ENCODE peak calls at places on chromosomes 3 and 15, in five cellular contexts. One of them, this sample, is unnamed.

GRCh38 chr3:98483626-98484025 is 13.9 kb upstream of the OR5K2 start:
- DNase-seq in activated naive CD8-positive, alpha-beta T cell treated with anti-CD3 and anti-CD28 coated beads, Interleukin-2, amount 10 ng/mL, durations not matched to agents 7 days and 5 days: no peak
- DNase-seq in sigmoid colon: no peak
- DNase-seq in activated CD8-positive, alpha-beta memory T cell treated with anti-CD3 and anti-CD28 coated beads for 48 hours: no peak
- DNase-seq in fibroblast of gingiva: no peak
- DNase-seq in this sample: no peak

GRCh38 chr15:28096720-28097431 is 2.2 kb downstream of the OCA2 start:
- DNase-seq in activated naive CD8-positive, alpha-beta T cell treated with anti-CD3 and anti-CD28 coated beads, Interleukin-2, amount 10 ng/mL, durations not matched to agents 7 days and 5 days: no peak
- DNase-seq in sigmoid colon: peak; percentile 58
- DNase-seq in activated CD8-positive, alpha-beta memory T cell treated with anti-CD3 and anti-CD28 coated beads for 48 hours: no peak
- DNase-seq in fibroblast of gingiva: no peak
- DNase-seq in this sample: no peak

GRCh38 chr3:13022348-13023250 is 50.6 kb downstream of the IQSEC1 start:
- DNase-seq in activated naive CD8-positive, alpha-beta T cell treated with anti-CD3 and anti-CD28 coated beads, Interleukin-2, amount 10 ng/mL, durations not matched to agents 7 days and 5 days: no peak
- DNase-seq in sigmoid colon: peak; percentile 89
- DNase-seq in activated CD8-positive, alpha-beta memory T cell treated with anti-CD3 and anti-CD28 coated beads for 48 hours: no peak
- DNase-seq in fibroblast of gingiva: peak; percentile 36
- DNase-seq in this sample: peak; percentile 87

GRCh38 chr3:64574194-64574593 is 113.6 kb downstream of the ADAMTS9 start:
- DNase-seq in activated naive CD8-positive, alpha-beta T cell treated with anti-CD3 and anti-CD28 coated beads, Interleukin-2, amount 10 ng/mL, durations not matched to agents 7 days and 5 days: no peak
- DNase-seq in sigmoid colon: no peak
- DNase-seq in activated CD8-positive, alpha-beta memory T cell treated with anti-CD3 and anti-CD28 coated beads for 48 hours: no peak
- DNase-seq in fibroblast of gingiva: no peak
- DNase-seq in this sample: no peak

GRCh38 chr3:17672506-17672905 is 69.9 kb downstream of the TBC1D5 start:
- DNase-seq in activated naive CD8-positive, alpha-beta T cell treated with anti-CD3 and anti-CD28 coated beads, Interleukin-2, amount 10 ng/mL, durations not matched to agents 7 days and 5 days: no peak
- DNase-seq in sigmoid colon: no peak
- DNase-seq in activated CD8-positive, alpha-beta memory T cell treated with anti-CD3 and anti-CD28 coated beads for 48 hours: no peak
- DNase-seq in fibroblast of gingiva: peak; percentile 49
- DNase-seq in this sample: peak; percentile 4

GRCh38 chr3:72597756-72598195 is 250.5 kb downstream of the SHQ1 start:
- DNase-seq in activated naive CD8-positive, alpha-beta T cell treated with anti-CD3 and anti-CD28 coated beads, Interleukin-2, amount 10 ng/mL, durations not matched to agents 7 days and 5 days: no peak
- DNase-seq in sigmoid colon: no peak
- DNase-seq in activated CD8-positive, alpha-beta memory T cell treated with anti-CD3 and anti-CD28 coated beads for 48 hours: no peak
- DNase-seq in fibroblast of gingiva: peak; percentile 43
- DNase-seq in this sample: no peak

GRCh38 chr3:178003756-178004155 is 532.5 kb upstream of the KCNMB2 start:
- DNase-seq in activated naive CD8-positive, alpha-beta T cell treated with anti-CD3 and anti-CD28 coated beads, Interleukin-2, amount 10 ng/mL, durations not matched to agents 7 days and 5 days: no peak
- DNase-seq in sigmoid colon: no peak
- DNase-seq in activated CD8-positive, alpha-beta memory T cell treated with anti-CD3 and anti-CD28 coated beads for 48 hours: no peak
- DNase-seq in fibroblast of gingiva: peak; percentile 21
- DNase-seq in this sample: no peak

GRCh38 chr3:63324621-63325020 is 46.5 kb downstream of the SYNPR start:
- DNase-seq in activated naive CD8-positive, alpha-beta T cell treated with anti-CD3 and anti-CD28 coated beads, Interleukin-2, amount 10 ng/mL, durations not matched to agents 7 days and 5 days: no peak
- DNase-seq in sigmoid colon: no peak
- DNase-seq in activated CD8-positive, alpha-beta memory T cell treated with anti-CD3 and anti-CD28 coated beads for 48 hours: no peak
- DNase-seq in fibroblast of gingiva: no peak
- DNase-seq in this sample: no peak

GRCh38 chr15:26615188-26615926 is 157.5 kb downstream of the GABRB3 start:
- DNase-seq in activated naive CD8-positive, alpha-beta T cell treated with anti-CD3 and anti-CD28 coated beads, Interleukin-2, amount 10 ng/mL, durations not matched to agents 7 days and 5 days: no peak
- DNase-seq in sigmoid colon: no peak
- DNase-seq in activated CD8-positive, alpha-beta memory T cell treated with anti-CD3 and anti-CD28 coated beads for 48 hours: no peak
- DNase-seq in fibroblast of gingiva: no peak
- DNase-seq in this sample: no peak

GRCh38 chr3:150237490-150237889 is 170.6 kb upstream of the TSC22D2 start:
- DNase-seq in activated naive CD8-positive, alpha-beta T cell treated with anti-CD3 and anti-CD28 coated beads, Interleukin-2, amount 10 ng/mL, durations not matched to agents 7 days and 5 days: no peak
- DNase-seq in sigmoid colon: peak; percentile 72
- DNase-seq in activated CD8-positive, alpha-beta memory T cell treated with anti-CD3 and anti-CD28 coated beads for 48 hours: no peak
- DNase-seq in fibroblast of gingiva: peak; percentile 38
- DNase-seq in this sample: no peak

GRCh38 chr3:195356151-195357086 is 85.5 kb upstream of the XXYLT1 start:
- DNase-seq in activated naive CD8-positive, alpha-beta T cell treated with anti-CD3 and anti-CD28 coated beads, Interleukin-2, amount 10 ng/mL, durations not matched to agents 7 days and 5 days: no peak
- DNase-seq in sigmoid colon: peak; percentile 70
- DNase-seq in activated CD8-positive, alpha-beta memory T cell treated with anti-CD3 and anti-CD28 coated beads for 48 hours: no peak
- DNase-seq in fibroblast of gingiva: no peak
- DNase-seq in this sample: no peak

GRCh38 chr15:29681946-29682345 is 140.3 kb downstream of the TJP1 start:
- DNase-seq in activated naive CD8-positive, alpha-beta T cell treated with anti-CD3 and anti-CD28 coated beads, Interleukin-2, amount 10 ng/mL, durations not matched to agents 7 days and 5 days: no peak
- DNase-seq in sigmoid colon: no peak
- DNase-seq in activated CD8-positive, alpha-beta memory T cell treated with anti-CD3 and anti-CD28 coated beads for 48 hours: no peak
- DNase-seq in fibroblast of gingiva: no peak
- DNase-seq in this sample: no peak

GRCh38 chr3:25454411-25454927 is 26.4 kb downstream of the RARB start:
- DNase-seq in activated naive CD8-positive, alpha-beta T cell treated with anti-CD3 and anti-CD28 coated beads, Interleukin-2, amount 10 ng/mL, durations not matched to agents 7 days and 5 days: no peak
- DNase-seq in sigmoid colon: no peak
- DNase-seq in activated CD8-positive, alpha-beta memory T cell treated with anti-CD3 and anti-CD28 coated beads for 48 hours: no peak
- DNase-seq in fibroblast of gingiva: no peak
- DNase-seq in this sample: no peak

GRCh38 chr3:105836533-105836932 is 32.3 kb downstream of the CBLB start:
- DNase-seq in activated naive CD8-positive, alpha-beta T cell treated with anti-CD3 and anti-CD28 coated beads, Interleukin-2, amount 10 ng/mL, durations not matched to agents 7 days and 5 days: no peak
- DNase-seq in sigmoid colon: no peak
- DNase-seq in activated CD8-positive, alpha-beta memory T cell treated with anti-CD3 and anti-CD28 coated beads for 48 hours: no peak
- DNase-seq in fibroblast of gingiva: peak; percentile 34
- DNase-seq in this sample: peak; percentile 56

GRCh38 chr15:72289597-72290325 is 17.4 kb upstream of the PARP6 start:
- DNase-seq in activated naive CD8-positive, alpha-beta T cell treated with anti-CD3 and anti-CD28 coated beads, Interleukin-2, amount 10 ng/mL, durations not matched to agents 7 days and 5 days: no peak
- DNase-seq in sigmoid colon: no peak
- DNase-seq in activated CD8-positive, alpha-beta memory T cell treated with anti-CD3 and anti-CD28 coated beads for 48 hours: no peak
- DNase-seq in fibroblast of gingiva: no peak
- DNase-seq in this sample: no peak

GRCh38 chr3:66938338-66938963 is 59.7 kb upstream of the KBTBD8 start:
- DNase-seq in activated naive CD8-positive, alpha-beta T cell treated with anti-CD3 and anti-CD28 coated beads, Interleukin-2, amount 10 ng/mL, durations not matched to agents 7 days and 5 days: no peak
- DNase-seq in sigmoid colon: no peak
- DNase-seq in activated CD8-positive, alpha-beta memory T cell treated with anti-CD3 and anti-CD28 coated beads for 48 hours: no peak
- DNase-seq in fibroblast of gingiva: peak; percentile 59
- DNase-seq in this sample: peak; percentile 48

GRCh38 chr15:33069161-33069560 is 125.4 kb downstream of the FMN1 start:
- DNase-seq in activated naive CD8-positive, alpha-beta T cell treated with anti-CD3 and anti-CD28 coated beads, Interleukin-2, amount 10 ng/mL, durations not matched to agents 7 days and 5 days: no peak
- DNase-seq in sigmoid colon: no peak
- DNase-seq in activated CD8-positive, alpha-beta memory T cell treated with anti-CD3 and anti-CD28 coated beads for 48 hours: no peak
- DNase-seq in fibroblast of gingiva: no peak
- DNase-seq in this sample: no peak

GRCh38 chr3:55296035-55296434 is 191.1 kb downstream of the WNT5A start:
- DNase-seq in activated naive CD8-positive, alpha-beta T cell treated with anti-CD3 and anti-CD28 coated beads, Interleukin-2, amount 10 ng/mL, durations not matched to agents 7 days and 5 days: no peak
- DNase-seq in sigmoid colon: no peak
- DNase-seq in activated CD8-positive, alpha-beta memory T cell treated with anti-CD3 and anti-CD28 coated beads for 48 hours: no peak
- DNase-seq in fibroblast of gingiva: peak; percentile 70
- DNase-seq in this sample: peak; percentile 64

GRCh38 chr3:72791132-72791531 is 57.1 kb downstream of the SHQ1 start:
- DNase-seq in activated naive CD8-positive, alpha-beta T cell treated with anti-CD3 and anti-CD28 coated beads, Interleukin-2, amount 10 ng/mL, durations not matched to agents 7 days and 5 days: no peak
- DNase-seq in sigmoid colon: no peak
- DNase-seq in activated CD8-positive, alpha-beta memory T cell treated with anti-CD3 and anti-CD28 coated beads for 48 hours: no peak
- DNase-seq in fibroblast of gingiva: no peak
- DNase-seq in this sample: no peak

GRCh38 chr15:101258238-101259144 is 6.6 kb upstream of the CHSY1 start:
- DNase-seq in activated naive CD8-positive, alpha-beta T cell treated with anti-CD3 and anti-CD28 coated beads, Interleukin-2, amount 10 ng/mL, durations not matched to agents 7 days and 5 days: no peak
- DNase-seq in sigmoid colon: peak; percentile 78
- DNase-seq in activated CD8-positive, alpha-beta memory T cell treated with anti-CD3 and anti-CD28 coated beads for 48 hours: no peak
- DNase-seq in fibroblast of gingiva: peak; percentile 69
- DNase-seq in this sample: peak; percentile 79

GRCh38 chr3:138377804-138378203 is 29.4 kb downstream of the MRAS start:
- DNase-seq in activated naive CD8-positive, alpha-beta T cell treated with anti-CD3 and anti-CD28 coated beads, Interleukin-2, amount 10 ng/mL, durations not matched to agents 7 days and 5 days: no peak
- DNase-seq in sigmoid colon: no peak
- DNase-seq in activated CD8-positive, alpha-beta memory T cell treated with anti-CD3 and anti-CD28 coated beads for 48 hours: no peak
- DNase-seq in fibroblast of gingiva: no peak
- DNase-seq in this sample: no peak

GRCh38 chr3:71542548-71543370 is 40.8 kb downstream of the FOXP1 start:
- DNase-seq in activated naive CD8-positive, alpha-beta T cell treated with anti-CD3 and anti-CD28 coated beads, Interleukin-2, amount 10 ng/mL, durations not matched to agents 7 days and 5 days: no peak
- DNase-seq in sigmoid colon: peak; percentile 96
- DNase-seq in activated CD8-positive, alpha-beta memory T cell treated with anti-CD3 and anti-CD28 coated beads for 48 hours: no peak
- DNase-seq in fibroblast of gingiva: peak; percentile 94
- DNase-seq in this sample: peak; percentile 88

GRCh38 chr3:47151836-47152235 is 12.1 kb downstream of the SETD2 start:
- DNase-seq in activated naive CD8-positive, alpha-beta T cell treated with anti-CD3 and anti-CD28 coated beads, Interleukin-2, amount 10 ng/mL, durations not matched to agents 7 days and 5 days: no peak
- DNase-seq in sigmoid colon: no peak
- DNase-seq in activated CD8-positive, alpha-beta memory T cell treated with anti-CD3 and anti-CD28 coated beads for 48 hours: no peak
- DNase-seq in fibroblast of gingiva: no peak
- DNase-seq in this sample: no peak

GRCh38 chr3:133573629-133574194 is at the start of gene CDV3:
- DNase-seq in activated naive CD8-positive, alpha-beta T cell treated with anti-CD3 and anti-CD28 coated beads, Interleukin-2, amount 10 ng/mL, durations not matched to agents 7 days and 5 days: peak; percentile 88
- DNase-seq in sigmoid colon: no peak
- DNase-seq in activated CD8-positive, alpha-beta memory T cell treated with anti-CD3 and anti-CD28 coated beads for 48 hours: peak; percentile 40
- DNase-seq in fibroblast of gingiva: no peak
- DNase-seq in this sample: no peak

GRCh38 chr3:132033471-132033870 is 1.3 kb downstream of the CPNE4 start:
- DNase-seq in activated naive CD8-positive, alpha-beta T cell treated with anti-CD3 and anti-CD28 coated beads, Interleukin-2, amount 10 ng/mL, durations not matched to agents 7 days and 5 days: no peak
- DNase-seq in sigmoid colon: no peak
- DNase-seq in activated CD8-positive, alpha-beta memory T cell treated with anti-CD3 and anti-CD28 coated beads for 48 hours: no peak
- DNase-seq in fibroblast of gingiva: no peak
- DNase-seq in this sample: no peak

GRCh38 chr3:6806991-6807390 is 53.9 kb upstream of the GRM7 start:
- DNase-seq in activated naive CD8-positive, alpha-beta T cell treated with anti-CD3 and anti-CD28 coated beads, Interleukin-2, amount 10 ng/mL, durations not matched to agents 7 days and 5 days: no peak
- DNase-seq in sigmoid colon: no peak
- DNase-seq in activated CD8-positive, alpha-beta memory T cell treated with anti-CD3 and anti-CD28 coated beads for 48 hours: no peak
- DNase-seq in fibroblast of gingiva: no peak
- DNase-seq in this sample: no peak

GRCh38 chr3:146827836-146828235 is 222.7 kb upstream of the PLSCR5 start:
- DNase-seq in activated naive CD8-positive, alpha-beta T cell treated with anti-CD3 and anti-CD28 coated beads, Interleukin-2, amount 10 ng/mL, durations not matched to agents 7 days and 5 days: no peak
- DNase-seq in sigmoid colon: no peak
- DNase-seq in activated CD8-positive, alpha-beta memory T cell treated with anti-CD3 and anti-CD28 coated beads for 48 hours: no peak
- DNase-seq in fibroblast of gingiva: no peak
- DNase-seq in this sample: no peak

GRCh38 chr3:38805765-38806386 is 10.1 kb downstream of the SCN10A start:
- DNase-seq in activated naive CD8-positive, alpha-beta T cell treated with anti-CD3 and anti-CD28 coated beads, Interleukin-2, amount 10 ng/mL, durations not matched to agents 7 days and 5 days: peak; percentile 49
- DNase-seq in sigmoid colon: no peak
- DNase-seq in activated CD8-positive, alpha-beta memory T cell treated with anti-CD3 and anti-CD28 coated beads for 48 hours: no peak
- DNase-seq in fibroblast of gingiva: peak; percentile 36
- DNase-seq in this sample: peak; percentile 40